ENCODE peak calls at places on chromosomes 4 and X, in six cellular contexts. C is fibroblast of lung, X is Peyer's patch, S is AG09319, K is stomach, Z is nephron progenitor cell. J is an unnamed sample.

GRCh38 chr4:73648478-73648877 is 28.2 kb upstream of the RASSF6 start:
- DNase-seq in X (no peak), C (no peak), K (no peak), S (no peak), Z (no peak), J (no peak)

GRCh38 chr4:78901882-78902281 is 37.4 kb downstream of the PAQR3 start:
- DNase-seq in S (no peak), C (no peak), X (no peak), Z (no peak), K (no peak), J (no peak)

GRCh38 chr4:45484740-45485139 is 639.1 kb downstream of the GABRG1 start:
- DNase-seq in C (no peak), Z (no peak), X (no peak), S (no peak), K (no peak), J (no peak)

GRCh38 chr4:83552924-83553323 is 17.0 kb downstream of the GPAT3 start:
- DNase-seq in K (no peak), C (peak), Z (no peak), X (no peak), S (no peak), J (no peak)

GRCh38 chr4:177381762-177382310 is 60.4 kb downstream of the AGA start:
- DNase-seq in C (no peak), X (no peak), Z (no peak), K (no peak), S (no peak), J (no peak)

GRCh38 chr4:4446434-4446833 is 59.5 kb downstream of the NSG1 start:
- DNase-seq in C (peak), X (no peak), K (no peak), S (no peak), Z (no peak), J (no peak)

GRCh38 chr4:39181905-39182638 is at the start of gene WDR19:
- DNase-seq in X (peak), Z (peak), K (peak), S (peak), C (peak), J (peak)

GRCh38 chr4:40199999-40200880 is 3.4 kb downstream of the RHOH start:
- DNase-seq in S (no peak), K (peak), Z (no peak), C (peak), X (peak), J (peak)

GRCh38 chr4:186839122-186840037 is 115.7 kb upstream of the FAT1 start:
- DNase-seq in X (no peak), K (no peak), Z (no peak), C (peak), S (no peak), J (no peak)

GRCh38 chr4:100742045-100742444 is 224.2 kb upstream of the EMCN start:
- DNase-seq in X (no peak), C (peak), K (no peak), S (no peak), Z (no peak), J (no peak)

GRCh38 chr4:7083597-7084563 is 16.0 kb upstream of the GRPEL1 start:
- DNase-seq in X (no peak), Z (no peak), K (no peak), S (no peak), C (no peak), J (no peak)

GRCh38 chr4:93788712-93789111 is 39.8 kb upstream of the ATOH1 start:
- DNase-seq in S (no peak), K (no peak), C (no peak), X (no peak), Z (no peak), J (no peak)

GRCh38 chr4:102564399-102564921 is 63.3 kb downstream of the NFKB1 start:
- DNase-seq in S (no peak), C (peak), Z (no peak), K (no peak), X (no peak), J (no peak)

GRCh38 chrX:10112510-10112909 is 44.3 kb upstream of the CLCN4 start:
- DNase-seq in X (no peak), C (no peak), S (no peak), K (no peak), Z (no peak), J (no peak)

GRCh38 chr4:89254847-89255246 is 52.8 kb downstream of the GPRIN3 start:
- DNase-seq in K (peak), S (no peak), C (peak), X (no peak), Z (peak), J (peak)

GRCh38 chrX:74160816-74161215 is 143.2 kb upstream of the ZCCHC13 start:
- DNase-seq in C (no peak), K (no peak), Z (no peak), X (no peak), S (no peak), J (no peak)

GRCh38 chr4:148443550-148444295 is 1.5 kb upstream of the NR3C2 start:
- DNase-seq in X (peak), K (peak), C (peak), Z (peak), S (no peak), J (peak)

GRCh38 chr4:31442236-31442635 is 722.1 kb downstream of the PCDH7 start:
- DNase-seq in K (no peak), X (no peak), S (no peak), Z (no peak), C (no peak), J (no peak)

GRCh38 chr4:152613841-152614240 is 66.0 kb downstream of the TMEM154 start:
- DNase-seq in S (no peak), Z (no peak), C (no peak), K (no peak), X (no peak), J (no peak)

GRCh38 chrX:38940547-38940946 is 139.3 kb downstream of the MID1IP1 start:
- DNase-seq in C (peak), Z (no peak), X (no peak), S (no peak), K (no peak), J (no peak)

GRCh38 chr4:72896515-72896914 is 173.0 kb downstream of the COX18 start:
- DNase-seq in C (peak), K (no peak), X (no peak), S (peak), Z (no peak), J (no peak)

GRCh38 chrX:45505214-45505613 is 304.5 kb upstream of the DIPK2B start:
- DNase-seq in C (peak), Z (no peak), K (no peak), S (no peak), X (no peak), J (no peak)

GRCh38 chr4:176377705-176378302 is 58.0 kb downstream of the SPCS3 start:
- DNase-seq in X (no peak), K (no peak), Z (no peak), C (peak), S (no peak), J (no peak)

GRCh38 chr4:86450861-86451260 is 91.0 kb upstream of the MAPK10 start:
- DNase-seq in X (no peak), C (no peak), S (no peak), Z (no peak), K (no peak), J (no peak)

GRCh38 chr4:113781439-113782040 is 20.0 kb upstream of the CAMK2D start:
- DNase-seq in S (no peak), C (peak), K (no peak), Z (no peak), X (no peak), J (no peak)

GRCh38 chrX:120309873-120310730 is 1.2 kb downstream of the TMEM255A start:
- DNase-seq in S (no peak), C (peak), X (no peak), K (no peak), Z (peak), J (no peak)

GRCh38 chr4:37463457-37463856 is 218.9 kb downstream of the NWD2 start:
- DNase-seq in X (no peak), C (no peak), Z (no peak), K (no peak), S (no peak), J (no peak)

GRCh38 chr4:186016796-186017195 is 52.2 kb upstream of the TLR3 start:
- DNase-seq in C (no peak), Z (no peak), X (no peak), K (no peak), S (no peak), J (no peak)

GRCh38 chr4:2592572-2592971 is 56.1 kb downstream of the FAM193A start:
- DNase-seq in Z (no peak), X (no peak), K (no peak), S (no peak), C (no peak), J (no peak)

GRCh38 chr4:78667764-78668163 is 108.4 kb upstream of the BMP2K start:
- DNase-seq in X (no peak), Z (no peak), S (no peak), K (no peak), C (no peak), J (no peak)

GRCh38 chr4:25457053-25457715 is 80.1 kb downstream of the ANAPC4 start:
- DNase-seq in S (peak), X (no peak), Z (no peak), K (no peak), C (peak), J (no peak)

GRCh38 chrX:10106801-10107200 is 50.0 kb upstream of the CLCN4 start:
- DNase-seq in C (no peak), X (peak), K (no peak), S (no peak), Z (no peak), J (no peak)

GRCh38 chr4:17511950-17512795 is at the start of gene QDPR:
- DNase-seq in Z (peak), X (peak), K (peak), S (peak), C (peak), J (peak)

GRCh38 chr4:38488891-38489861 is 174.8 kb upstream of the KLF3 start:
- DNase-seq in S (no peak), Z (peak), X (no peak), C (peak), K (no peak), J (no peak)

GRCh38 chr4:16573744-16574143 is 324.7 kb downstream of the LDB2 start:
- DNase-seq in K (no peak), S (peak), C (peak), Z (no peak), X (no peak), J (no peak)

GRCh38 chr4:24657768-24658617 is 73.6 kb upstream of the DHX15 start:
- DNase-seq in X (no peak), K (peak), S (no peak), C (peak), Z (no peak), J (no peak)

GRCh38 chr4:54187148-54187547 is 41.9 kb upstream of the PDGFRA start:
- DNase-seq in S (no peak), K (no peak), X (no peak), Z (no peak), C (no peak), J (no peak)
- TF ChIP-seq CTCF in S (no peak), K (no peak), X (no peak), Z (no peak), C (no peak), J (no peak)

GRCh38 chr4:81455895-81456294 is 15.8 kb downstream of the RASGEF1B start:
- DNase-seq in C (no peak), X (no peak), K (no peak), S (no peak), Z (no peak), J (no peak)
- TF ChIP-seq CTCF in C (no peak), X (no peak), K (no peak), S (no peak), Z (no peak), J (no peak)

GRCh38 chr4:15544196-15544730 is 74.6 kb downstream of the CC2D2A start:
- DNase-seq in S (no peak), C (no peak), K (no peak), X (no peak), Z (no peak), J (no peak)

GRCh38 chr4:15542795-15543194 is 73.1 kb downstream of the CC2D2A start:
- DNase-seq in X (no peak), Z (no peak), K (no peak), S (no peak), C (no peak), J (no peak)

GRCh38 chr4:15543537-15544195 is 74.0 kb downstream of the CC2D2A start:
- DNase-seq in X (no peak), C (no peak), S (no peak), Z (no peak), K (no peak), J (no peak)

GRCh38 chr4:15545371-15545770 is 75.7 kb downstream of the CC2D2A start:
- DNase-seq in S (no peak), K (no peak), Z (no peak), X (no peak), C (no peak), J (no peak)

GRCh38 chr4:15541941-15542340 is 72.3 kb downstream of the CC2D2A start:
- DNase-seq in C (no peak), S (no peak), K (no peak), X (no peak), Z (no peak), J (no peak)
- TF ChIP-seq CTCF in C (no peak), S (no peak), K (no peak), X (no peak), Z (no peak), J (no peak)

GRCh38 chr4:115780268-115780667 is 666.8 kb upstream of the NDST4 start:
- DNase-seq in X (no peak), Z (no peak), S (no peak), K (no peak), C (no peak), J (no peak)
- TF ChIP-seq CTCF in X (no peak), Z (no peak), S (no peak), K (no peak), C (no peak), J (no peak)

GRCh38 chr4:71188197-71188625 is 150.6 kb upstream of the SLC4A4 start:
- DNase-seq in S (no peak), Z (peak), K (no peak), C (no peak), X (no peak), J (no peak)

GRCh38 chr4:71186566-71187398 is 152.0 kb upstream of the SLC4A4 start:
- DNase-seq in S (no peak), X (no peak), Z (peak), C (peak), K (peak), J (peak)

GRCh38 chr4:71187399-71188196 is 151.2 kb upstream of the SLC4A4 start:
- DNase-seq in X (no peak), S (no peak), K (peak), Z (peak), C (peak), J (peak)

GRCh38 chr4:71188951-71189350 is 149.9 kb upstream of the SLC4A4 start:
- DNase-seq in C (no peak), X (no peak), S (no peak), K (no peak), Z (no peak), J (no peak)

DNA sequence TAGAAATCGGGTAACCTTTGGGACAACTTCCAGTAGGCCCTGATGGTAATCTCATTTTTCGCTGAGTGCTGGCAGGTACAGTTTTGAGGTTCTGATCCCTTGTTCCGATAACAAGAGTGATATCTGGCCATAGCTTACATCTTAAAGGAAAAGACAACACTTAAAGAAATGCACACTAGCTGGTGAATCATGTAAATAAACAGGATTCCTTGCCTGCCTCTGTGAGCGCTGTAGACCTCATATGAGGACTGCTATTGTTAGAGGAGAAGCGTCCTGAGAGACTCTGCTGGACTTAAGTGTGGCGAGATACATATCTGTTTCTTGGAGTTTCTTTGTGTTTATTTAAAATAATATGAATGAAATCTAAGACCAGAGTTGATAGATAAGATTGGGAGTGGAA is 149.3 kb upstream of the SLC4A4 start:
- DNase-seq in C (peak), S (no peak), Z (no peak), K (no peak), X (no peak), J (no peak)
- TF ChIP-seq CTCF in C (peak), S (peak), Z (no peak), K (no peak), X (no peak), J (no peak)

GRCh38 chrX:113741744-113742143 is 842.1 kb upstream of the HTR2C start:
- DNase-seq in Z (peak), C (peak), S (peak), K (no peak), X (no peak), J (no peak)
- TF ChIP-seq CTCF in Z (peak), C (no peak), S (peak), K (no peak), X (no peak), J (no peak)

DNA sequence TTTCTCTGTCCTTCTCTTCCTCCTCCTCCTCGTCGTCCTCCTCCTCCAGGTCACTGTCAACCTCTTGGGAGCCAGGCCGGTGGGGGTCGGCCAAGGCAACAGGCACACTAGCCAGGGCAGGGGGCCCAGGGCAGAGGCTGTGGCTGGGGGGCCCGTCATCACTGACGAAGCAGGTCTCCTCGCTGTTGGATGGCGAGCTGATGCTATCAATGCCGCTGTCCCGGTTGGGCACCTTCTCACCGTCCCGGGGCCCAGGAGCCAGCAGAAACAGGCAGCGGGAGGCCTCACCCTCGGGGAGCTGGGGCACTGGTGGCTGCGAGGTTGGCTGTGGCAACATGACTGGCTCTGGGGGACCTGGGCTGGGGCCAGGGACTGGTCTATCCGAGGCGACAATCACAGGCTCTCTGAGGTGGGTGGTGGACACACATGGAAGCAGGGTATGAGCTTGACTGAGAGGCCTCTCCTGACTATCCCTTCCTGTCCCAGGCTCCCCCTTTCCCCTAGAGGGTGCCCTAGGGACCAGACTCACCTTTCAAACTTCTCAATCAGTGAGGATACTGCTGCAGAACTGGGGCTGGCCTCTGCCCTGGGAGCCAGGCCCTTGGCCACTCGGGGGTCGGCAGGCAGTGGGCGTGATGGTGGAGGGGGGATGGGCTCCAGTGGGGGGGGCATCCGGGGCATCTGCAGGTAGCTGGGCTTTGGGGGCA is 25.8 kb downstream of the FGD1 start:
- DNase-seq in Z (no peak), K (no peak), C (no peak), S (no peak), X (no peak), J (no peak)
- TF ChIP-seq CTCF in Z (no peak), K (no peak), C (no peak), S (no peak), X (no peak), J (no peak)

GRCh38 chr4:158020175-158020574 is 152.7 kb downstream of the GASK1B start:
- DNase-seq in C (peak), K (no peak), X (no peak), Z (no peak), S (peak), J (no peak)

GRCh38 chr4:158020734-158021346 is 152.0 kb downstream of the GASK1B start:
- DNase-seq in X (no peak), K (no peak), C (peak), Z (no peak), S (no peak), J (no peak)

GRCh38 chr4:158016511-158016910 is 156.3 kb downstream of the GASK1B start:
- DNase-seq in C (peak), K (no peak), S (no peak), Z (no peak), X (no peak), J (no peak)

GRCh38 chr4:158018831-158019230 is 154.0 kb downstream of the GASK1B start:
- DNase-seq in S (no peak), Z (no peak), K (no peak), X (no peak), C (no peak), J (no peak)

GRCh38 chr4:158018090-158018808 is 154.6 kb downstream of the GASK1B start:
- DNase-seq in K (no peak), X (no peak), S (no peak), C (peak), Z (no peak), J (no peak)
- TF ChIP-seq CTCF in K (no peak), X (no peak), S (no peak), C (no peak), Z (no peak), J (no peak)

J was measured in natural killer cell.